ENCODE peak calls at places on chromosomes 2 and 18, in four cellular contexts. One of them, this sample, is unnamed.

GRCh38 chr2:48483916-48484315 is 46.0 kb upstream of the STON1 start:
- DNase-seq in hepatocyte: peak
- DNase-seq in mesenchymal stem cell: no peak
- DNase-seq in IMR-90: peak
- DNase-seq in this sample: peak

GRCh38 chr2:141654311-141654710 is 476.5 kb downstream of the LRP1B start:
- DNase-seq in hepatocyte: no peak
- DNase-seq in mesenchymal stem cell: no peak
- DNase-seq in IMR-90: no peak
- DNase-seq in this sample: no peak

GRCh38 chr2:234960091-234961088 is 8.6 kb downstream of the SH3BP4 start:
- DNase-seq in hepatocyte: no peak
- DNase-seq in mesenchymal stem cell: peak
- DNase-seq in IMR-90: no peak
- DNase-seq in this sample: peak

GRCh38 chr2:144426355-144426754 is 93.6 kb downstream of the ZEB2 start:
- DNase-seq in hepatocyte: no peak
- DNase-seq in mesenchymal stem cell: no peak
- DNase-seq in IMR-90: no peak
- DNase-seq in this sample: no peak

GRCh38 chr18:13613591-13614317 is 112.6 kb downstream of the FAM210A start:
- DNase-seq in hepatocyte: no peak
- DNase-seq in mesenchymal stem cell: no peak
- DNase-seq in IMR-90: no peak
- DNase-seq in this sample: no peak

GRCh38 chr2:75190271-75190990 is 8.9 kb downstream of the TACR1 start:
- DNase-seq in hepatocyte: no peak
- DNase-seq in mesenchymal stem cell: no peak
- DNase-seq in IMR-90: no peak
- DNase-seq in this sample: no peak

GRCh38 chr18:57533399-57533884 is 53.1 kb downstream of the FECH start:
- DNase-seq in hepatocyte: no peak
- DNase-seq in mesenchymal stem cell: no peak
- DNase-seq in IMR-90: peak
- DNase-seq in this sample: no peak

GRCh38 chr2:229446316-229446715 is 175.2 kb upstream of the PID1 start:
- DNase-seq in hepatocyte: no peak
- DNase-seq in mesenchymal stem cell: no peak
- DNase-seq in IMR-90: no peak
- DNase-seq in this sample: peak

GRCh38 chr18:49520661-49521145 is 33.7 kb upstream of the C18orf32 start:
- DNase-seq in hepatocyte: no peak
- DNase-seq in mesenchymal stem cell: no peak
- DNase-seq in IMR-90: peak
- DNase-seq in this sample: peak

GRCh38 chr2:229090231-229090630 is 180.9 kb downstream of the PID1 start:
- DNase-seq in hepatocyte: no peak
- DNase-seq in mesenchymal stem cell: no peak
- DNase-seq in IMR-90: peak
- DNase-seq in this sample: peak

GRCh38 chr2:158395166-158395565 is 61.4 kb downstream of the CCDC148 start:
- DNase-seq in hepatocyte: peak
- DNase-seq in mesenchymal stem cell: no peak
- DNase-seq in IMR-90: no peak
- DNase-seq in this sample: no peak

GRCh38 chr2:164479460-164479859 is 141.8 kb downstream of the GRB14 start:
- DNase-seq in hepatocyte: peak
- DNase-seq in mesenchymal stem cell: peak
- DNase-seq in IMR-90: peak
- DNase-seq in this sample: peak

GRCh38 chr18:5890261-5890605 is 5.1 kb downstream of the TMEM200C start:
- DNase-seq in hepatocyte: no peak
- DNase-seq in mesenchymal stem cell: no peak
- DNase-seq in IMR-90: no peak
- DNase-seq in this sample: peak

DNA sequence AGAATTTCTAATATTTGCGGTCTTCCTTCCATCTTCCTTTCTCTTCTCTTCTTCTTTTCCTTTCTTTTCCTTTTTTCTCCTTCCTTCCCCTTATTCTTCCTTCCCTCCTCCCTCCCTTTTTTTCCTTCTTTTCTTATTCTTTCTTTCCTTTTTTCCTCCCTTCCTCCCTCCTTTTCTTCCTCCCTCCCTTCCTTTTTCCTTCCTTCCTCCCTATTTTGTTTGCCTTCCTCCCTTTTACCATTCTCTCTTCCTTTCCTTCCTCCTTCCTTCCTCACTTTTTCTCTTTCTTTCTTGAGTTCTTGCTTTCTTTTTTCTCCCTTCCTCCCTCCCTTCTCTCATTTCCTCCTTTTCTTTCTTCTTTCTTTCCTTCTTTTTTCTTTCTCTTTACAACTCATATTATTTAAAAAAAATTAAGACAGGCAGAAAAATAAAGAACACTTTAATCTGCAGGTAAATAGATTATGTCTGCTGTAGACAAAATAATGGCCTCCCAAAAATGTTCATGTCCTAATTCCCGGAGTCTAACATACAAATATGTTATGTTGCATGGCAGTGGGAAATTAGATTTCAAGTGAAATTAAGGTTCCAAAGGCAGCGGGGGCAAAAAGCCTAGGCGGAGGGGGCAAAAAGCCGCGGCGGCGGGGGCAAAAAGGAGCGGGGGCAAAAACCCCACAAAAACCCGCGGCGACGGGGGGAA is 152.4 kb downstream of the ANKRD30BL start:
- DNase-seq in hepatocyte: no peak
- DNase-seq in mesenchymal stem cell: no peak
- DNase-seq in IMR-90: no peak
- DNase-seq in this sample: no peak
- H3K27ac ChIP-seq in hepatocyte: no peak
- H3K27ac ChIP-seq in mesenchymal stem cell: no peak
- H3K27ac ChIP-seq in IMR-90: no peak
- H3K27ac ChIP-seq in this sample: no peak

DNA sequence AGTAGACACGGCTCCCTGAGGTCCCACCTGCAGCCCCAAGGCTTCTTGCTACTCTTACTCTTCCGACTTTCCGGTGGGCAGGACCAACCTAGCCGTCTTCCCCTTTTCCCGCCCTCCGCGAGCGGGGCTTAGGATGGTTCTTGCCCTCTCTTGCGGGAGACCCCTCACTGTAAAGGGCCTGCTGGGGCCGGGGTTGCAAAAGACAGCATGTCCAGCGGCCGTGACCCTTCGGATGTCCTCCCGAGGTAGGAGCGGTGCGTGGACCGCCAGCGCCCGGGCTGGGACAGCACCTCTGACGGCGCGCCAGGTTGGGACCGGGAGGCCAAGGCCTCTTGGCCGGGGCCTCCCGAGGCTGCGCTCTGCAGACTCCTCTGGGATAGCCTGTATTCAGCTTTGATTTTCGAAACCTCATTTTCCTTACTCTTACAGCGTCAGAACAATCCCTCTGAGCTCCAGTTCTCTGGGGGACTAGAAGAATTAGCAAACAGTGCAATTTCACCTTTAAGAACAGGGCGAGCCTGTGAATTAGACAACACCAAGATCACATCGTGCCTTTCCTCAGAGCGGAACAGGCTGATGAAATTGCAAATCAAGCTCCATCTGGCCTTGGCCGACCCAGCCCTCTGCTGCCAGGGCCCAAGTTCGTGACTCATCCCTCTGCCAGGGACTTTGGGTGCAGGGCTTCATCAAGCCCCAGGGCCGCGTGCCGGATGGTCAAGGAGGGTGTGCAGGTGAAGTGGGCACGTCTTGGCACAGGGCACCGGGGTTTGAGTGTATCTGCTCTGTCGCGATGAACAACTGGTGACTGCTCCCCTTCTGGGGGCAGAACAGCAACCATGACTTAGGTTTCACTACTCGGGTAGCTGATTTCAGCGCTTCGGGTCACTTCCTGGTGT is 777 bp downstream of the MOCOS start:
- DNase-seq in hepatocyte: peak
- DNase-seq in mesenchymal stem cell: peak
- DNase-seq in IMR-90: peak
- DNase-seq in this sample: peak
- H3K4me3 ChIP-seq in hepatocyte: peak
- H3K4me3 ChIP-seq in mesenchymal stem cell: peak
- H3K4me3 ChIP-seq in IMR-90: peak
- H3K4me3 ChIP-seq in this sample: peak

GRCh38 chr2:71605781-71606241 is 152.4 kb downstream of the DYSF start:
- DNase-seq in hepatocyte: no peak
- DNase-seq in mesenchymal stem cell: no peak
- DNase-seq in IMR-90: no peak
- DNase-seq in this sample: no peak
- H3K4me2 ChIP-seq in hepatocyte: no peak
- H3K4me2 ChIP-seq in mesenchymal stem cell: no peak
- H3K4me2 ChIP-seq in IMR-90: no peak
- H3K4me2 ChIP-seq in this sample: no peak

GRCh38 chr2:1766400-1766799 is 22.1 kb upstream of the PXDN start:
- DNase-seq in hepatocyte: no peak
- DNase-seq in mesenchymal stem cell: no peak
- DNase-seq in IMR-90: no peak
- DNase-seq in this sample: no peak

GRCh38 chr2:1769703-1770422 is 25.5 kb upstream of the PXDN start:
- DNase-seq in hepatocyte: peak
- DNase-seq in mesenchymal stem cell: peak
- DNase-seq in IMR-90: peak
- DNase-seq in this sample: peak

GRCh38 chr2:1767939-1768691 is 23.8 kb upstream of the PXDN start:
- DNase-seq in hepatocyte: no peak
- DNase-seq in mesenchymal stem cell: no peak
- DNase-seq in IMR-90: no peak
- DNase-seq in this sample: no peak

GRCh38 chr2:1770566-1771380 is 26.5 kb upstream of the PXDN start:
- DNase-seq in hepatocyte: no peak
- DNase-seq in mesenchymal stem cell: no peak
- DNase-seq in IMR-90: no peak
- DNase-seq in this sample: no peak

GRCh38 chr2:1766851-1767771 is 22.8 kb upstream of the PXDN start:
- DNase-seq in hepatocyte: no peak
- DNase-seq in mesenchymal stem cell: no peak
- DNase-seq in IMR-90: no peak
- DNase-seq in this sample: no peak
- H3K27ac ChIP-seq in hepatocyte: no peak
- H3K27ac ChIP-seq in mesenchymal stem cell: no peak
- H3K27ac ChIP-seq in IMR-90: no peak
- H3K27ac ChIP-seq in this sample: no peak

GRCh38 chr2:42783511-42783910 is 8.9 kb downstream of the HAAO start:
- DNase-seq in hepatocyte: no peak
- DNase-seq in mesenchymal stem cell: no peak
- DNase-seq in IMR-90: no peak
- DNase-seq in this sample: no peak

GRCh38 chr2:42781204-42781603 is 11.2 kb downstream of the HAAO start:
- DNase-seq in hepatocyte: peak
- DNase-seq in mesenchymal stem cell: no peak
- DNase-seq in IMR-90: no peak
- DNase-seq in this sample: no peak

GRCh38 chr2:42775812-42776211 is 11.9 kb upstream of the OXER1 start:
- DNase-seq in hepatocyte: no peak
- DNase-seq in mesenchymal stem cell: no peak
- DNase-seq in IMR-90: no peak
- DNase-seq in this sample: no peak

GRCh38 chr2:42775186-42775585 is 11.3 kb upstream of the OXER1 start:
- DNase-seq in hepatocyte: no peak
- DNase-seq in mesenchymal stem cell: no peak
- DNase-seq in IMR-90: no peak
- DNase-seq in this sample: no peak

GRCh38 chr2:42777883-42778805 is 14.2 kb upstream of the OXER1 start:
- DNase-seq in hepatocyte: no peak
- DNase-seq in mesenchymal stem cell: no peak
- DNase-seq in IMR-90: peak
- DNase-seq in this sample: no peak
- H3K4me3 ChIP-seq in hepatocyte: no peak
- H3K4me3 ChIP-seq in mesenchymal stem cell: no peak
- H3K4me3 ChIP-seq in IMR-90: no peak
- H3K4me3 ChIP-seq in this sample: no peak

GRCh38 chr2:241285596-241285995 is 29.9 kb downstream of the HDLBP start:
- DNase-seq in hepatocyte: no peak
- DNase-seq in mesenchymal stem cell: no peak
- DNase-seq in IMR-90: no peak
- DNase-seq in this sample: no peak
- H3K4me2 ChIP-seq in hepatocyte: peak
- H3K4me2 ChIP-seq in mesenchymal stem cell: no peak
- H3K4me2 ChIP-seq in IMR-90: no peak
- H3K4me2 ChIP-seq in this sample: no peak

DNA sequence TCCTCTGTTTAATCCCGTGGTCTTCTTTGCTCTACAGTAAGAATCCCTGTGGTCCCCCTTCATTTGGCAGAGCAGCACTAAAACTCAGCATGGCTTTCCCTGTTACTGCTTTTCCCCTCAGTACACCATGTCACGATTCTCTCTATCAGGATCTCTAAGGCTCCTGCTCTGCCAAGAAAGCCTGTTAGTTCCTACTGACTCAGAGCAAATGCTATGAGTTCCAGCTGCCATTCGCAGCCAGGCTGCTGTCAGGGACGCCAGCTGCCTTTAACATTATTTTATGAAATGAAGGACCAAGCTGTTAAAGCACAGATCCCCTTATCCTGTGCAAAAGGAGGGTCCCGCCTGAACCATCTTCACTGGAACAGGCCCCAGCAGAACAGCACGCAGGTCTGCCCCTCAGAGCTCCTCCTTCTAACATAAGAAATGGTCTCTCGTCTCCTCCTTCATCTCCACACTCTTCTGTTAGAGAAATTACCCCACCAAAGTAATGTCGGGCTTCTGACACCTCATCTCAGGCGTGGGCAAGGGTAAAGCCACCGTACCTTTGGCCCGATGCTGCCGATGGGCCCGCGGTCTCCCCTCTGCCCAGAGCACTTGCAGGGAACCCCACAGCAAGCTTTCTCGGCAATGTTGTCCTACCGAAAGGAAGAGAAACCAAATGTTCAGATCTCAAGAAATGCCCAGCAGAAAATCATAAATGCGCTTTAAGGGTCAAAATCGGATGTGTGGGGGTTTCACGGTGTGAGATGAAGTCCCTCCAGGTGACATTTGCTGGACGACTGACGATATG is 52.6 kb downstream of the COL6A3 start:
- DNase-seq in hepatocyte: no peak
- DNase-seq in mesenchymal stem cell: no peak
- DNase-seq in IMR-90: peak
- DNase-seq in this sample: peak
- H3K27ac ChIP-seq in hepatocyte: no peak
- H3K27ac ChIP-seq in mesenchymal stem cell: no peak
- H3K27ac ChIP-seq in IMR-90: peak
- H3K27ac ChIP-seq in this sample: peak

This sample was measured in fibroblast of lung.